ENCODE peak calls at places on chromosome 2, in six cellular contexts. N is activated T-helper 1 cell treated with Interleukin-2 at 50 U/mL for 16 hours; S is lower leg skin; E is naive thymus-derived CD8-positive, alpha-beta T cell; C is hepatic stellate cell; F is keratinocyte. M is an unnamed sample.

GRCh38 chr2:190088917-190089316 is 26.4 kb upstream of the MSTN start:
- DNase-seq in N (no peak), S (no peak), E (peak), C (no peak), F (no peak), M (peak)

GRCh38 chr2:218570850-218571249 is 2.2 kb downstream of the CNOT9 start:
- DNase-seq in N (no peak), S (no peak), E (no peak), C (peak), F (no peak), M (no peak)

GRCh38 chr2:158822212-158822611 is 27.1 kb downstream of the DAPL1 start:
- DNase-seq in N (no peak), S (no peak), E (no peak), C (no peak), F (no peak), M (no peak)

GRCh38 chr2:71831208-71831577 is 316.5 kb downstream of the CYP26B1 start:
- DNase-seq in N (no peak), S (no peak), E (no peak), C (peak), F (no peak), M (peak)

GRCh38 chr2:193475038-193475437 is 1280.3 kb upstream of the TMEFF2 start:
- DNase-seq in N (no peak), S (no peak), E (no peak), C (no peak), F (no peak), M (no peak)

GRCh38 chr2:215698566-215698965 is 262.7 kb upstream of the FN1 start:
- DNase-seq in N (no peak), S (no peak), E (no peak), C (peak), F (peak), M (no peak)

GRCh38 chr2:69013837-69014796 is 1.1 kb downstream of the ANTXR1 start:
- DNase-seq in N (no peak), S (no peak), E (no peak), C (peak), F (no peak), M (no peak)

GRCh38 chr2:187532333-187533120 is 21.7 kb downstream of the TFPI start:
- DNase-seq in N (no peak), S (no peak), E (no peak), C (no peak), F (no peak), M (no peak)

GRCh38 chr2:106094101-106094860 is 99.8 kb downstream of the UXS1 start:
- DNase-seq in N (peak), S (peak), E (peak), C (no peak), F (no peak), M (no peak)

GRCh38 chr2:141660232-141660631 is 470.6 kb downstream of the LRP1B start:
- DNase-seq in N (no peak), S (no peak), E (no peak), C (no peak), F (no peak), M (no peak)

GRCh38 chr2:191908874-191909273 is 62.0 kb upstream of the CAVIN2 start:
- DNase-seq in N (no peak), S (no peak), E (no peak), C (no peak), F (no peak), M (no peak)

GRCh38 chr2:120597595-120598193 is 138.0 kb upstream of the GLI2 start:
- DNase-seq in N (no peak), S (no peak), E (no peak), C (no peak), F (no peak), M (no peak)

GRCh38 chr2:163171786-163172549 is 333.4 kb upstream of the KCNH7 start:
- DNase-seq in N (no peak), S (no peak), E (no peak), C (no peak), F (no peak), M (no peak)

GRCh38 chr2:196592331-196592911 is 47.1 kb upstream of the CCDC150 start:
- DNase-seq in N (no peak), S (no peak), E (no peak), C (peak), F (no peak), M (peak)

GRCh38 chr2:159044804-159045286 is 76.4 kb downstream of the TANC1 start:
- DNase-seq in N (no peak), S (no peak), E (no peak), C (no peak), F (no peak), M (peak)

GRCh38 chr2:110149330-110150220 is 34.0 kb upstream of the MALL start:
- DNase-seq in N (no peak), S (no peak), E (no peak), C (peak), F (peak), M (peak)